ENCODE peak calls at places on chromosome 19, in ten cellular contexts. Z is HCT116, F is NB4, X is SK-N-SH, Q is A549, B is WTC11, H is HepG2, T is GM12878, R is K562, W is H1. L is an unnamed sample.

GRCh38 chr19:32828643-32829344 is 40.8 kb downstream of the SLC7A9 start:
- DNase-seq in Z (no peak), F (no peak), X (no peak), Q (no peak), B (no peak), H (no peak), T (no peak), R (no peak), W (no peak), L (no peak)

GRCh38 chr19:18300930-18301717 is 19.7 kb upstream of the JUND start:
- DNase-seq in Z (no peak), F (no peak), X (no peak), Q (no peak), B (no peak), H (no peak), T (no peak), R (peak; percentile 60), W (no peak), L (no peak)

GRCh38 chr19:15587663-15588062 is 27.4 kb upstream of the CYP4F8 start:
- DNase-seq in Z (no peak), F (peak; percentile 97), X (no peak), Q (no peak), B (no peak), H (no peak), T (no peak), R (no peak), W (no peak), L (no peak)

GRCh38 chr19:30227661-30228112 is 144.5 kb upstream of the ZNF536 start:
- DNase-seq in Z (peak; percentile 13), F (peak; percentile 58), X (peak; percentile 87), Q (peak; percentile 89), B (peak; percentile 85), H (peak; percentile 17), T (no peak), R (peak; percentile 50), W (no peak), L (peak; percentile 36)

GRCh38 chr19:13430790-13431582 is 75.3 kb downstream of the CACNA1A start:
- DNase-seq in Z (peak; percentile 51), F (peak; percentile 46), X (peak; percentile 39), Q (peak; percentile 15), B (peak; percentile 82), H (peak; percentile 33), T (no peak), R (peak; percentile 60), W (no peak), L (peak; percentile 39)

GRCh38 chr19:14333101-14333871 is 48.0 kb upstream of the ADGRE5 start:
- DNase-seq in Z (no peak), F (no peak), X (peak; percentile 45), Q (peak; percentile 73), B (peak; percentile 60), H (no peak), T (no peak), R (peak; percentile 31), W (no peak), L (no peak)

GRCh38 chr19:51688665-51689571 is 4.2 kb upstream of the SPACA6 start:
- DNase-seq in Z (peak; percentile 73), F (no peak), X (peak; percentile 90), Q (peak; percentile 71), B (peak; percentile 81), H (peak; percentile 61), T (no peak), R (peak; percentile 81), W (no peak), L (peak; percentile 92)

GRCh38 chr19:58196911-58197616 is 14.2 kb downstream of the ZNF274 start:
- DNase-seq in Z (no peak), F (peak; percentile 23), X (no peak), Q (no peak), B (no peak), H (peak; percentile 10), T (no peak), R (no peak), W (no peak), L (peak; percentile 38)

GRCh38 chr19:31613683-31614219 is 264.5 kb upstream of the TSHZ3 start:
- DNase-seq in Z (no peak), F (no peak), X (peak; percentile 27), Q (no peak), B (no peak), H (no peak), T (no peak), R (no peak), W (no peak), L (no peak)

DNA sequence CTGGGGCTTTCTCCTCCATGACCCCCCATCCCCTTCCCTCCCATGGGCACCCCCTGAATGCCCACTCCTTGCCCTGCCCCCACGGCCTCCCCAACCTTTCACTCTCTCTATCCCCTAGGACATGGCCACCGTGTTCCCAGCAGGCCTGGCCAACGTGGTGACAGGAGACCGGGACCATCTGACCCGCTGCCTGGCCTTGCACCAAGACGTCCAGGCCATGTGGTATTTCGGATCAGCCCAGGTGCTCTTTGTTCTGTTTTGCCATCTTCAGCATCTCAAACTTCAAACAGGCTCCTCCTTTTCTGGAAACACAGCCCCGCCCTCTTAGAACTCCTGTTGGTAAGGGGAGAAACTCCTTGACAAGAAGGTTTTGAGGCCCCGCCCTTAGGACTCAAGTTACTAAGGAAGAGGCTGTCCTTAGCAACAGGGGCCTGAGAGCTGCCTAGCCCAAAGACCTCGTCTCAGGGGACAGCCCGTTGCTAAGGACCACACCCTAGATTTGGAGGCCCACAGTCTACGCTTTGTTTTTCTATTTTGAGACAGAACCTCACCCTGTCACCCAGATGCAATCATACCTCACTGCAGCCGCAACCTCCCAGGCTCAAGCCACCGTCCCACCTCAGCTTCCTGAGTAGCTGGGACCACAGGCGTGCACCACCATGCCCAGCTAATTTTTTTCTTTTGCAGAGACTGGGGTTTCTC is 5.1 kb upstream of the FLT3LG start:
- DNase-seq in Z (no peak), F (peak; percentile 93), X (no peak), Q (no peak), B (peak; percentile 85), H (no peak), T (peak; percentile 97), R (peak; percentile 79), W (no peak), L (no peak)
- TF ChIP-seq MAX in Z (no peak), F (no peak), X (no peak), Q (no peak), B (no peak), H (no peak), T (no peak), R (peak; percentile 26), W (no peak), L (no peak)

GRCh38 chr19:19543101-19543500 is 5.0 kb downstream of the CILP2 start:
- DNase-seq in Z (no peak), F (no peak), X (no peak), Q (no peak), B (no peak), H (no peak), T (no peak), R (no peak), W (no peak), L (no peak)

GRCh38 chr19:19540707-19541515 is 2.8 kb downstream of the CILP2 start:
- DNase-seq in Z (peak; percentile 93), F (peak; percentile 71), X (peak; percentile 97), Q (no peak), B (peak; percentile 98), H (no peak), T (no peak), R (peak; percentile 92), W (peak; percentile 94), L (no peak)

GRCh38 chr19:19539738-19540703 is 2.0 kb downstream of the CILP2 start:
- DNase-seq in Z (peak; percentile 80), F (no peak), X (peak; percentile 93), Q (no peak), B (peak; percentile 98), H (no peak), T (no peak), R (peak; percentile 96), W (peak; percentile 81), L (no peak)

GRCh38 chr19:19542507-19542906 is 4.4 kb downstream of the CILP2 start:
- DNase-seq in Z (no peak), F (peak; percentile 95), X (no peak), Q (no peak), B (no peak), H (no peak), T (no peak), R (no peak), W (no peak), L (no peak)

DNA sequence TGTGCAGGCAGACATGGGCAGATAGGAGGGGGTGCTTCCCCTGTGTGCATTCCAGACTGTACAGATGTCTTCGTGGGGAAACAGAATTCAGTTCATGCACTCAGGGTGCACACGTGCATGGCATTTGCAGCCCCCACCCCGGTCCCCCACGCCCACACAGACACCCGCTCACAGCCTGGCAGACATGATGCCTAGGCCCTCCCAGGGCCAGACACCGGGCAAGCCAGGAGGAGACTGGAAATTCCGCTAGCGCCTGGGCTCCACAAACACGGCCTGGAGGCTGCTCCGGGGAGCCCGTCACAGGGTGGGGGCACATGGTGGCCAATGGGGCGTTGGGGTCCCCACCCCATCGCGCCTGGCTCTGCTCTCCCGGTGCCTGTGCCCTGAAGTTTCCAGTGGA is 3.5 kb downstream of the CILP2 start:
- DNase-seq in Z (no peak), F (no peak), X (no peak), Q (no peak), B (no peak), H (no peak), T (no peak), R (no peak), W (no peak), L (no peak)
- TF ChIP-seq MAX in Z (no peak), F (no peak), X (no peak), Q (no peak), B (no peak), H (no peak), T (no peak), R (no peak), W (no peak), L (no peak)

DNA sequence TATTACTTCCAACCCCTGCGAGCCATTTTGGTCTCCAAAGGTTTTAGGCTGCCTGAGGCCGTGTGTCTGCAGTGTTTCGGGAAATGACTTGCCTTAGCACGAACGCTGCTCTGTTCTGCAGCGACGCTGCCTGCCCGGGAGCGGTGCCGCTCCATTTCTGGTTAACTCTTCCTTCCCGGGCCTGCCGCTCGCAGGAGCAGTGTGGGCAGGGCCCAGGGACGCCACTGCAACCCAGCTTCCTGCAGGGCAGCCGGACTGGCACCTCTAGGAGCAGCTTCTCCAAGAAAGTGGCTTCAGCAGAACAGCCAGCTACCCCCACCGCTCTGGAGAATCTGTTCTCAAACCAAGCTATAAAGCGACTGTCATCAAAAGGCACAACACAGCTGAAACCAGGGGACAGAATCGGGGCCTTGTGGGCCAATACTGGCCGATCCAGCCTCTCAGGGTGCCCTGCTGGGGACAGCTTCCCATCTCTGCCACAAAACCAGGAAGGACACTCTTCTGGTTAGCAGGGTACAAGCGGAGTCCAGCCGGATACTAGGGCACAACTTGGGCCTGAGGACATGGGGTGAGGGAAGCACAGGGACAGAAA is 72.2 kb downstream of the KCTD15 start:
- DNase-seq in Z (no peak), F (no peak), X (peak; percentile 73), Q (no peak), B (peak; percentile 38), H (no peak), T (no peak), R (no peak), W (no peak), L (peak; percentile 43)
- TF ChIP-seq MAX in Z (no peak), F (no peak), X (no peak), Q (no peak), B (no peak), H (no peak), T (no peak), R (no peak), W (no peak), L (no peak)

DNA sequence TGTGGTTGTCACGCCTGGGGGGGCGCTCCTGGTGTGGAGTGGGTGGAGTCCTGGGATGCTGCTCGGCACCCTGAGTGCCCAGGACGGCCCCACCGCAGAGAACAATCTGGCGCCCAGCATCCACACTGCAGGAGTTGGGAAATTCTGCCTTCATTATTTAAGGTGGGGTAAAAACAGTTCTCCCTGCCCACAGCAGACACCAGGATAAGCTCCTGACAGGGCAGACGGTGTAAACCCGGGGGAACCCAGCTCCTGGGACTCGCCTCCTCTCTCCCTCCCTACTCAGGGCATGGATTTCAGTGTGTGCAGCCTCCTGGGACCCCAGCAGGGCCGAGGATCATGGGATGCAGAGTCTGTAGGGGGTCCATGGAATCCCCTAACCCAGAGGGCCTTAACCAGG is 7.7 kb upstream of the WDR18 start:
- DNase-seq in Z (no peak), F (no peak), X (no peak), Q (no peak), B (no peak), H (no peak), T (no peak), R (no peak), W (no peak), L (no peak)
- TF ChIP-seq MAX in Z (no peak), F (no peak), X (no peak), Q (no peak), B (no peak), H (no peak), T (no peak), R (no peak), W (no peak), L (no peak)